ENCODE peak calls at places on chromosomes 6 and 20, in four cellular contexts. P is endothelial cell of umbilical vein, W is K562, I is keratinocyte. A is an unnamed sample. For H3K9me1, the result is how much of the 10 kb centered on the place peaks cover.

GRCh38 chr6:7728855-7729590 is 3.1 kb downstream of the BMP6 start:
- DNase-seq in P (peak), I (no peak), W (no peak), A (no peak)

GRCh38 chr20:43959079-43959919 is 44.6 kb downstream of the TOX2 start:
- DNase-seq in P (peak), W (no peak), I (no peak), A (no peak)

GRCh38 chr6:25925808-25926325 is 4.6 kb downstream of the SLC17A2 start:
- DNase-seq in I (no peak), P (peak), W (no peak), A (no peak)

GRCh38 chr6:16239798-16240123 is 1.4 kb downstream of the GMPR start:
- DNase-seq in W (peak), I (no peak), P (no peak), A (peak)

GRCh38 chr6:129238991-129239390 is 356.1 kb downstream of the LAMA2 start:
- DNase-seq in I (no peak), P (no peak), W (no peak), A (no peak)

GRCh38 chr6:148700047-148700712 is 46.6 kb upstream of the UST start:
- DNase-seq in P (no peak), I (no peak), W (no peak), A (peak)

GRCh38 chr6:1762203-1762602 is 152.5 kb downstream of the FOXC1 start:
- DNase-seq in P (no peak), I (peak), W (no peak), A (no peak)

GRCh38 chr20:63498950-63499332 is at the start of gene EEF1A2:
- DNase-seq in I (no peak), W (peak), P (no peak), A (no peak)

GRCh38 chr6:102732908-102733307 is 1339.4 kb downstream of the GRIK2 start:
- DNase-seq in W (no peak), I (no peak), P (no peak), A (no peak)

GRCh38 chr6:122246906-122247658 is 152.4 kb upstream of the HSF2 start:
- DNase-seq in W (no peak), P (no peak), I (no peak), A (no peak)

DNA sequence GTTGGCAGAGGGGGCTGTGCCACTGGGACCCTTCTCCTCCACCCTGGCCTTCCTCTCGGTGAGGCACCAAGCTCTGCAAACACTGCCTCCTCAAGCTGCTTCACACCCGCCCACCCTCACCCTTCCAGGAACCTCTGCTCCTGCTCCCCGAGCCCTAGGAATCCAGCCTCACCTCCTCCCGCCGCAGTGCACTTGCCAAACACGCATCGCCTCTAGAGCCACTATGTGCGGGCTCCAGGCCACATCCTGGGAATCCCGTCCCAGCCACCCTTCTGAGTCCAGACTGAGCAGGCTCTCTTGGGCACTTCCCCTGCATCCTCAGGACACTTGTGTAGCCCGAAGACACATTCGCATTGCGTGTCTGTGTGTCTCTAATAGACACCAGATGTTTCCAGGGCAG is 18.5 kb downstream of the PSMG4 start:
- DNase-seq in W (no peak), I (no peak), P (no peak), A (no peak)
- H3K9me1 ChIP-seq in W (under half), I (under half), P (under half), A (under half)

DNA sequence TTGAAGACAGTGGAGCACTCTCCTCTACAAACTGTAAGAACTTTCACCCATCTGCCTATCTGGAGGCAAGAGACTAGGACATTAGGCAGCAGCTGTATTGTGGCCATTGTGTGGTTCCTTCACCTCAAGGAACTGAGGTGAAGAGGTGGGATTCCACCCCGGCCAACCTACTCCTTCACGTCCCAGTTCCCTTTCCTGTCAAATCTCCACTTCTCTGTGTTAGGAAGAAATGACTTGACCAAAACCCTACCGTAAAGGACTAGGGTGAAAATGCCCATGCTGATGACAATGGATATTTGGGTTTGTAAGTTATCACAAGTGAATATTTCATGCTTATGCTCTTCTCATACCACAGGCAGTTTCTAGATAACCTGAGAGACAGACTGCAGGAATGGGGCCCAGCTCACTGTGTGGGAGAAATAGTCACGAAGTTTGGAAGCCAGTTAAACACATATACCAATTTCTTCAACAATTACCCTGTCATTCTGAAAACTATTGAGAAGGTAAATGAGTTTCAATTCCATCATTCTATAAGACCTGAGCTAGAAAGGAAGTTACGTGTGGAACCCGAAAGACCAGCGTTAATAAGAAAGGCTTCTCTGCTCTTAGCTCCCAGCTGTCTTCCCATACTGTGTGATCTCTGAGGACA is 86.6 kb downstream of the ECT2L start:
- DNase-seq in I (no peak), P (no peak), W (no peak), A (no peak)
- H3K9me1 ChIP-seq in I (under half), P (under half), W (under half), A (under half)

GRCh38 chr20:1777476-1777820 is 117.8 kb upstream of the SIRPA start:
- DNase-seq in W (no peak), P (no peak), I (no peak), A (no peak)
- H3K9me1 ChIP-seq in W (under half), P (under half), I (under half), A (under half)

GRCh38 chr6:154891901-154892300 is 103.2 kb upstream of the TIAM2 start:
- DNase-seq in W (no peak), I (no peak), P (no peak), A (no peak)
- H3K9me1 ChIP-seq in W (under half), I (under half), P (under half), A (under half)

A was measured in IMR-90.